ENCODE peak calls at places on chromosomes 13 and 19, in four cellular contexts. One of them, this sample, is unnamed.

GRCh38 chr13:44870456-44870929 is 118.8 kb downstream of the NUFIP1 start:
- DNase-seq in mucosa of descending colon: peak
- DNase-seq in foreskin fibroblast: no peak
- DNase-seq in Peyer's patch: peak
- DNase-seq in this sample: no peak

GRCh38 chr13:71169125-71169524 is 697.9 kb downstream of the DACH1 start:
- DNase-seq in mucosa of descending colon: no peak
- DNase-seq in foreskin fibroblast: no peak
- DNase-seq in Peyer's patch: no peak
- DNase-seq in this sample: no peak

GRCh38 chr19:46288896-46289588 is 7.8 kb upstream of the HIF3A start:
- DNase-seq in mucosa of descending colon: no peak
- DNase-seq in foreskin fibroblast: peak
- DNase-seq in Peyer's patch: peak
- DNase-seq in this sample: no peak

GRCh38 chr13:49932066-49932465 is 4.1 kb downstream of the SPRYD7 start:
- DNase-seq in mucosa of descending colon: no peak
- DNase-seq in foreskin fibroblast: no peak
- DNase-seq in Peyer's patch: no peak
- DNase-seq in this sample: no peak

GRCh38 chr19:34124828-34125227 is 47.5 kb upstream of the LSM14A start:
- DNase-seq in mucosa of descending colon: no peak
- DNase-seq in foreskin fibroblast: no peak
- DNase-seq in Peyer's patch: no peak
- DNase-seq in this sample: no peak

GRCh38 chr13:50672025-50672424 is 171.5 kb downstream of the DLEU7 start:
- DNase-seq in mucosa of descending colon: no peak
- DNase-seq in foreskin fibroblast: peak
- DNase-seq in Peyer's patch: no peak
- DNase-seq in this sample: no peak

GRCh38 chr13:110132178-110132975 is 174.6 kb downstream of the COL4A1 start:
- DNase-seq in mucosa of descending colon: no peak
- DNase-seq in foreskin fibroblast: no peak
- DNase-seq in Peyer's patch: no peak
- DNase-seq in this sample: no peak

GRCh38 chr13:24180743-24181384 is 20.3 kb downstream of the SPATA13 start:
- DNase-seq in mucosa of descending colon: no peak
- DNase-seq in foreskin fibroblast: no peak
- DNase-seq in Peyer's patch: no peak
- DNase-seq in this sample: no peak

GRCh38 chr13:31131470-31131961 is 30.2 kb downstream of the HSPH1 start:
- DNase-seq in mucosa of descending colon: no peak
- DNase-seq in foreskin fibroblast: no peak
- DNase-seq in Peyer's patch: no peak
- DNase-seq in this sample: no peak

GRCh38 chr13:39417643-39418042 is 185.3 kb downstream of the LHFPL6 start:
- DNase-seq in mucosa of descending colon: no peak
- DNase-seq in foreskin fibroblast: peak
- DNase-seq in Peyer's patch: no peak
- DNase-seq in this sample: peak

GRCh38 chr19:40237791-40238190 is 11.3 kb upstream of the CCNP start:
- DNase-seq in mucosa of descending colon: no peak
- DNase-seq in foreskin fibroblast: no peak
- DNase-seq in Peyer's patch: no peak
- DNase-seq in this sample: no peak

GRCh38 chr19:38433268-38433733 is at the start of gene RYR1:
- DNase-seq in mucosa of descending colon: peak
- DNase-seq in foreskin fibroblast: no peak
- DNase-seq in Peyer's patch: peak
- DNase-seq in this sample: no peak

GRCh38 chr13:75330770-75331169 is 151.2 kb downstream of the TBC1D4 start:
- DNase-seq in mucosa of descending colon: no peak
- DNase-seq in foreskin fibroblast: no peak
- DNase-seq in Peyer's patch: no peak
- DNase-seq in this sample: no peak

GRCh38 chr19:49862411-49863253 is 4.7 kb downstream of the PNKP start:
- DNase-seq in mucosa of descending colon: no peak
- DNase-seq in foreskin fibroblast: no peak
- DNase-seq in Peyer's patch: no peak
- DNase-seq in this sample: no peak

DNA sequence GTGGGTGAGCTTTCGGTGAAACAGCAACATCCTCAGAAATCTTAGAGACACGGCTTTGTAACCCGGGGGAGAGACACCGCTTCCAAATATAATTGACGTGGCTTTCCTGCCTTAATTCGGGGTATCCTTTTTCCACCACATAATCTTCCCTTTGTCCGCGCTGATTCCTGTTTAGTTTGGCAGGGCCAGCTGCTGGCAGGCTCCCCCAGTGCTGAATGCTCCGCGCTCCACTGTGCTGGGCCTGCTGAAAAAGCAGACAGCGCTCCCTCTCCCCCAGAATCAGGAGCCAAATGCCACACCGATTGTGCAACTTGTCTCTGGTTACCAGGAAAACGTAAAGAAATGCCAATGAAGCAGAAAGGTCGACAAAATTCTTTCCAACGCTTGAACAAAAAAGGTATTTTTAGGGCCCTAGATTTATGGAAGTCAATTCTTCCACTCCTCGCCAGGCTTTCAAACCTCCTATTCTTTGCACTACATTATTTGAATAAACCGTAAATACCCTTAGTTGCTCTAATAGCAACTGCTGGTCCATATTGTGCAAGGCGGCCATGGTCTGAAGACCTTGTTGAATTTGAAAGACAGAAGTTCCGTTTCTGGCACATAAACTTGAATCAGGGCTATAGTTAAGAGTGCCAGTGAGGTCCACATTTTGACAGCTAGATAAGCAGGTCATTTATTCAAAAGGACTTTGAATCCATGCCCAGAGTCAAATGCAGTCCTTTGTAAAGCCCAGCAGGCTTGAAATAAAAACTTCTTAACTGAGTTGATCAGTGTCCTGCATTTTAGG is 206.7 kb upstream of the RFC3 start:
- DNase-seq in mucosa of descending colon: peak
- DNase-seq in foreskin fibroblast: no peak
- DNase-seq in Peyer's patch: no peak
- DNase-seq in this sample: no peak
- H3K4me3 ChIP-seq in mucosa of descending colon: no peak
- H3K4me3 ChIP-seq in foreskin fibroblast: no peak
- H3K4me3 ChIP-seq in Peyer's patch: no peak
- H3K4me3 ChIP-seq in this sample: no peak

DNA sequence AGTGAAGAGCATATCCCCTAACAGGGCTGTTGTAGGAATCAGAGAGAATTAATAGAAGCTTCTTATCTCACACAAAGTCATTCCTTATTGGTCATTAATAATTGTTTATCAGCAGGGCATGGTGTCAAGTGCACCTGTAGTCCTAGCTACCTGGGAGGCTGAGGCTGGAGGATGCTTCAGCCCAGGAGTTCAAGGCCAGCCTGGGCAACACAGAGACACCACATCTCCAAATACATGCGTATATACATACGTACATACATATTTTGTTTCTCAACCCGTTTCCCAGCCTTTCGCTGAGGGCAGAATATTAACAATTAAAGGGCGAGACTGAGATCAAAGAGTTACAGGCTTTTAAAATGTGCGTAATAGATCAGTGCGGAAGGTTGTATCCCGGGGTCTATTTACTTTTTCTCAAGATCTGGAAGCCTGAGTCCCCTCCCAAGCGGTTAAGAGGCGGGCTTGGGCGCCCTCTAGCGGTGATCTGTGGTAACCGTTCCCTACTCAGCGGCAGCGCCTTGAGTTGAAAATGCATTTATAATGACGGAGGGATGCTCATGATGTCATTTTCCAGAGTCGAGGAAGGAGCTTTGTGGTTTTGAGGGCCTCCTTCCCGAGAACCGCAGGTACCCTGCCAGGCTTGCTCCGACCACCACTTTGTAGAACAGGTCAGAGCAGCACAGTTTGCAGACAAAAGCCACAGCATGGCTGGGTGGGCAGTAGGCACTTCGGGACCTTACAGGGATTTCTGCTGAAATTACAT is 169.6 kb upstream of the GPR12 start:
- DNase-seq in mucosa of descending colon: peak
- DNase-seq in foreskin fibroblast: peak
- DNase-seq in Peyer's patch: peak
- DNase-seq in this sample: no peak
- H3K4me3 ChIP-seq in mucosa of descending colon: no peak
- H3K4me3 ChIP-seq in foreskin fibroblast: no peak
- H3K4me3 ChIP-seq in Peyer's patch: no peak
- H3K4me3 ChIP-seq in this sample: no peak

GRCh38 chr13:112741835-112742570 is 52.2 kb downstream of the ATP11A start:
- DNase-seq in mucosa of descending colon: no peak
- DNase-seq in foreskin fibroblast: no peak
- DNase-seq in Peyer's patch: peak
- DNase-seq in this sample: no peak

GRCh38 chr13:112742583-112742982 is 52.7 kb downstream of the ATP11A start:
- DNase-seq in mucosa of descending colon: no peak
- DNase-seq in foreskin fibroblast: no peak
- DNase-seq in Peyer's patch: no peak
- DNase-seq in this sample: no peak

GRCh38 chr13:112740502-112741131 is 50.8 kb downstream of the ATP11A start:
- DNase-seq in mucosa of descending colon: peak
- DNase-seq in foreskin fibroblast: peak
- DNase-seq in Peyer's patch: peak
- DNase-seq in this sample: no peak

GRCh38 chr13:112743451-112744305 is 53.8 kb downstream of the ATP11A start:
- DNase-seq in mucosa of descending colon: no peak
- DNase-seq in foreskin fibroblast: no peak
- DNase-seq in Peyer's patch: no peak
- DNase-seq in this sample: no peak

DNA sequence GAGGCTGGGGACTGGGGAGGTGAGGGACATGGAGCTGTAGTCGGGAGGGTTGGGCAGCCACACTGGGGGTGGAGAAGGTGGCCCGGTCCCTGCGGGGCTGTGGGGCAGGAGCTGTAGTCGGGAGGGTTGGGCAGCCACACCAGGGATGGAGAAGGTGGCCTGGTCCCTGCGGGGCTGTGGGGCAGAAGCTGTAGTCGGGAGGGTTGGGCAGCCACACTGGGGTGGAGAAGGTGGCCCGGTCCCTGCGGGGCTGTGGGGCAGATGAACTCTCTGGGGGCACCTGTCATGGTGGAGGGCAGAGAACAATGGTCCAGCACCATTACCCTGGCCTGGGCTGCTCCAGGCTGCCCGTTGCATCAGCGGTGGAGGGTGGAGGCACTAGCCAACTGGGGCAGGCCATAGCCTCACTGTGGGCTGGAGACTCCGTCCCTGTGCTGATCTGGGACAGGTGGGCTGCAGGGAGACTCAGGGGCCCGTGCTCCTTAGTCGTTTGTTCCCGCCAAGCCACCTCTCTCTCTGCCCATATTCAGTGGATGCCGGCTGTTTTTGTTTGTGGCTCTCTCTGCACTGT is 51.4 kb downstream of the ATP11A start:
- DNase-seq in mucosa of descending colon: no peak
- DNase-seq in foreskin fibroblast: no peak
- DNase-seq in Peyer's patch: no peak
- DNase-seq in this sample: no peak
- H3K4me3 ChIP-seq in mucosa of descending colon: no peak
- H3K4me3 ChIP-seq in foreskin fibroblast: peak
- H3K4me3 ChIP-seq in Peyer's patch: no peak
- H3K4me3 ChIP-seq in this sample: no peak

GRCh38 chr13:111227405-111227804 is 93.0 kb upstream of the TEX29 start:
- DNase-seq in mucosa of descending colon: no peak
- DNase-seq in foreskin fibroblast: no peak
- DNase-seq in Peyer's patch: no peak
- DNase-seq in this sample: no peak
- H3K4me3 ChIP-seq in mucosa of descending colon: no peak
- H3K4me3 ChIP-seq in foreskin fibroblast: no peak
- H3K4me3 ChIP-seq in Peyer's patch: no peak
- H3K4me3 ChIP-seq in this sample: no peak

GRCh38 chr19:18865973-18866799 is 29.8 kb downstream of the CERS1 start:
- DNase-seq in mucosa of descending colon: peak
- DNase-seq in foreskin fibroblast: peak
- DNase-seq in Peyer's patch: peak
- DNase-seq in this sample: no peak
- H3K4me3 ChIP-seq in mucosa of descending colon: no peak
- H3K4me3 ChIP-seq in foreskin fibroblast: no peak
- H3K4me3 ChIP-seq in Peyer's patch: no peak
- H3K4me3 ChIP-seq in this sample: no peak

DNA sequence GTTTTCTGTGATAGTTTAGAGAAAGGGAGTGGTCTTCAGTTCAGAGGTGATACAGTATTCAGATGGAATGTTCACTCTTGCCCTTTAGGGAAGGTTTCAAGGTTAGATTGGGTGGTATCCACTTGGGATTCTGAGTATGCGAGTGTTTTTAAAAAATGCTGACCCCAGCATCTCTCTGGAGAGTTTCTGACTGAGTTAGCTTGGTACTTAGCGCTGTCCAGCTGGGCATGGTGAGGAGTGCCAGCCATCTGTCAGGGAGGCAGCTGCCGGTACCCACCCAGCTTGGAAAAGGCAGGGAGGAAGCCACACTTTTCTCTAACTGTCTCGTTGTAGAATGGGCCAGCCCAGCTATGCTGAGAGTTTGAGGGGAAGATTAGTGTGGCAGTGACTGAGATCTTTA is 63.3 kb downstream of the ARHGEF7 start:
- DNase-seq in mucosa of descending colon: no peak
- DNase-seq in foreskin fibroblast: no peak
- DNase-seq in Peyer's patch: no peak
- DNase-seq in this sample: no peak
- H3K4me3 ChIP-seq in mucosa of descending colon: no peak
- H3K4me3 ChIP-seq in foreskin fibroblast: no peak
- H3K4me3 ChIP-seq in Peyer's patch: no peak
- H3K4me3 ChIP-seq in this sample: no peak

This sample was measured in AG04449.